ENCODE peak calls at places on chromosomes 4 and X, in six cellular contexts. One of them, this sample, is unnamed.
A peak's percentile ranks its signal among the peaks of the same experiment; 100 is the strongest.

GRCh38 chr4:175970734-175971133 is 94.9 kb upstream of the WDR17 start:
- DNase-seq in HCT116: no peak
- DNase-seq in GM12878: no peak
- DNase-seq in GM23338: peak; percentile 24
- DNase-seq in HepG2: no peak
- DNase-seq in K562: no peak
- DNase-seq in this sample: no peak

GRCh38 chr4:98659741-98660507 is 1.5 kb upstream of the TSPAN5 start:
- DNase-seq in HCT116: no peak
- DNase-seq in GM12878: no peak
- DNase-seq in GM23338: no peak
- DNase-seq in HepG2: peak; percentile 26
- DNase-seq in K562: no peak
- DNase-seq in this sample: no peak

GRCh38 chr4:151950993-151951726 is 190.4 kb upstream of the GATB start:
- DNase-seq in HCT116: no peak
- DNase-seq in GM12878: no peak
- DNase-seq in GM23338: no peak
- DNase-seq in HepG2: no peak
- DNase-seq in K562: no peak
- DNase-seq in this sample: no peak

GRCh38 chr4:186554890-186555827 is at the start of gene MTNR1A:
- DNase-seq in HCT116: no peak
- DNase-seq in GM12878: no peak
- DNase-seq in GM23338: peak; percentile 77
- DNase-seq in HepG2: no peak
- DNase-seq in K562: no peak
- DNase-seq in this sample: no peak

GRCh38 chrX:56343231-56343630 is 111.1 kb downstream of the KLF8 start:
- DNase-seq in HCT116: no peak
- DNase-seq in GM12878: no peak
- DNase-seq in GM23338: peak; percentile 16
- DNase-seq in HepG2: no peak
- DNase-seq in K562: no peak
- DNase-seq in this sample: no peak

GRCh38 chr4:149264093-149264733 is 551.4 kb downstream of the IQCM start:
- DNase-seq in HCT116: peak; percentile 48
- DNase-seq in GM12878: peak; percentile 4
- DNase-seq in GM23338: peak; percentile 75
- DNase-seq in HepG2: peak; percentile 50
- DNase-seq in K562: peak; percentile 31
- DNase-seq in this sample: peak; percentile 62

GRCh38 chrX:134622056-134622812 is 36.0 kb downstream of the PLAC1 start:
- DNase-seq in HCT116: peak; percentile 23
- DNase-seq in GM12878: peak; percentile 35
- DNase-seq in GM23338: peak; percentile 47
- DNase-seq in HepG2: no peak
- DNase-seq in K562: peak; percentile 21
- DNase-seq in this sample: peak; percentile 66

GRCh38 chr4:71974681-71975080 is 57.1 kb upstream of the NPFFR2 start:
- DNase-seq in HCT116: no peak
- DNase-seq in GM12878: no peak
- DNase-seq in GM23338: no peak
- DNase-seq in HepG2: no peak
- DNase-seq in K562: no peak
- DNase-seq in this sample: no peak

GRCh38 chr4:123159479-123159878 is 237.1 kb upstream of the NUDT6 start:
- DNase-seq in HCT116: no peak
- DNase-seq in GM12878: no peak
- DNase-seq in GM23338: peak; percentile 58
- DNase-seq in HepG2: no peak
- DNase-seq in K562: no peak
- DNase-seq in this sample: no peak

GRCh38 chr4:178823673-178824072 is 1381.4 kb upstream of the AGA start:
- DNase-seq in HCT116: no peak
- DNase-seq in GM12878: no peak
- DNase-seq in GM23338: no peak
- DNase-seq in HepG2: no peak
- DNase-seq in K562: no peak
- DNase-seq in this sample: no peak

GRCh38 chr4:102170910-102171309 is 174.4 kb downstream of the SLC39A8 start:
- DNase-seq in HCT116: no peak
- DNase-seq in GM12878: no peak
- DNase-seq in GM23338: no peak
- DNase-seq in HepG2: no peak
- DNase-seq in K562: no peak
- DNase-seq in this sample: no peak

GRCh38 chr4:102169345-102169744 is 175.9 kb downstream of the SLC39A8 start:
- DNase-seq in HCT116: no peak
- DNase-seq in GM12878: no peak
- DNase-seq in GM23338: peak; percentile 52
- DNase-seq in HepG2: no peak
- DNase-seq in K562: no peak
- DNase-seq in this sample: peak; percentile 84

GRCh38 chr4:102180080-102180479 is 165.2 kb downstream of the SLC39A8 start:
- DNase-seq in HCT116: no peak
- DNase-seq in GM12878: no peak
- DNase-seq in GM23338: no peak
- DNase-seq in HepG2: no peak
- DNase-seq in K562: no peak
- DNase-seq in this sample: peak; percentile 96

GRCh38 chr4:102172341-102172740 is 172.9 kb downstream of the SLC39A8 start:
- DNase-seq in HCT116: no peak
- DNase-seq in GM12878: no peak
- DNase-seq in GM23338: peak; percentile 33
- DNase-seq in HepG2: no peak
- DNase-seq in K562: no peak
- DNase-seq in this sample: no peak

GRCh38 chr4:102174800-102175199 is 170.5 kb downstream of the SLC39A8 start:
- DNase-seq in HCT116: no peak
- DNase-seq in GM12878: no peak
- DNase-seq in GM23338: no peak
- DNase-seq in HepG2: no peak
- DNase-seq in K562: no peak
- DNase-seq in this sample: no peak
- H3K27ac ChIP-seq in HCT116: no peak overlapping the region
- H3K27ac ChIP-seq in GM12878: no peak overlapping the region
- H3K27ac ChIP-seq in GM23338: no peak overlapping the region
- H3K27ac ChIP-seq in HepG2: no peak overlapping the region
- H3K27ac ChIP-seq in K562: no peak overlapping the region
- H3K27ac ChIP-seq in this sample: no peak overlapping the region

DNA sequence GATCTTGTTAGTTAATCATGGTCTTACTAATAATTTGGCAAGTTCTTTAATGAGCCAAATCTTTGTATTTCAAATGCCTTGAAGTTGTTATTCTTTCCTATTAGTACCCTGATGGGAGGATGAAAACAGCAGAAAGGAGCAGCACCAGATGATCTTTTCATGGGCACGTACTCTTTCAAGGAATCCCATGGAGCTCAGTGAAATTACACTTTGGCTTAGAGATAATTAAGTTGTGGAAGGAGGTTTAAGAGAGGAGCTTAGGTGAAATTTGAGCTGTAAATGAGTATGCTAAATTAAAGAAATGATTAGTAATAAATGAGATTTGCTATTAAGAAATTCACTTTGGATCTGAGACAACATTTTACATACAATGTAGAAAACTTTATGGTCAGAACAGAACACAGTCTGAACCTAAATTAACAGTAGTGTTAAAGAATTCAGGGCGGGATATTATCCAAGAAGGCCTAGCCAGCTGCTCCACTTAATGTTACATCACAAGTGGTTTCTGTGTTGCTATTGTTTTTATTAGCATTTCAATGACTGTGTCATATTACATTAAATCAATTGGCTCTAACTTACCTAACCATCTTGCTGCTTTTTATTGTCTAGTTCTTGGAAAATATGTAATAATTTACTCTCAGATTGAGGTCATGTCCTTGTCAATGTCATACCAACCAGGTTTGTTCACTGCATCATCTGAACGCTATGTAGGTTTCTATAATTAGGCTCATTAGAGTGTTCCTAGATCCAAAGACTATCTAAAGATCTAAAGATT is 3.9 kb downstream of the MTHFD2L start:
- DNase-seq in HCT116: no peak
- DNase-seq in GM12878: no peak
- DNase-seq in GM23338: no peak
- DNase-seq in HepG2: no peak
- DNase-seq in K562: no peak
- DNase-seq in this sample: no peak
- TF ChIP-seq POLR2AphosphoS5 in HCT116: no peak
- TF ChIP-seq POLR2AphosphoS5 in GM12878: no peak
- TF ChIP-seq POLR2AphosphoS5 in GM23338: no peak
- TF ChIP-seq POLR2AphosphoS5 in HepG2: no peak
- TF ChIP-seq POLR2AphosphoS5 in K562: no peak
- TF ChIP-seq POLR2AphosphoS5 in this sample: no peak

GRCh38 chr4:2462218-2462991 is 6.5 kb upstream of the RNF4 start:
- DNase-seq in HCT116: peak; percentile 15
- DNase-seq in GM12878: no peak
- DNase-seq in GM23338: peak; percentile 87
- DNase-seq in HepG2: peak; percentile 30
- DNase-seq in K562: peak; percentile 78
- DNase-seq in this sample: no peak
- TF ChIP-seq EZH2 in HCT116: no peak
- TF ChIP-seq EZH2 in GM12878: no peak
- TF ChIP-seq EZH2 in GM23338: no peak
- TF ChIP-seq EZH2 in HepG2: no peak
- TF ChIP-seq EZH2 in K562: no peak
- TF ChIP-seq EZH2 in this sample: no peak

GRCh38 chr4:10078481-10079233 is 37.9 kb downstream of the WDR1 start:
- DNase-seq in HCT116: no peak
- DNase-seq in GM12878: no peak
- DNase-seq in GM23338: no peak
- DNase-seq in HepG2: no peak
- DNase-seq in K562: no peak
- DNase-seq in this sample: no peak

GRCh38 chr4:10075953-10076391 is 40.6 kb downstream of the WDR1 start:
- DNase-seq in HCT116: no peak
- DNase-seq in GM12878: no peak
- DNase-seq in GM23338: no peak
- DNase-seq in HepG2: no peak
- DNase-seq in K562: no peak
- DNase-seq in this sample: no peak

GRCh38 chr4:10079256-10079655 is 37.3 kb downstream of the WDR1 start:
- DNase-seq in HCT116: no peak
- DNase-seq in GM12878: no peak
- DNase-seq in GM23338: no peak
- DNase-seq in HepG2: no peak
- DNase-seq in K562: no peak
- DNase-seq in this sample: no peak

GRCh38 chr4:10077101-10077491 is 39.5 kb downstream of the WDR1 start:
- DNase-seq in HCT116: no peak
- DNase-seq in GM12878: no peak
- DNase-seq in GM23338: no peak
- DNase-seq in HepG2: no peak
- DNase-seq in K562: no peak
- DNase-seq in this sample: no peak

GRCh38 chr4:10077492-10078335 is 38.9 kb downstream of the WDR1 start:
- DNase-seq in HCT116: no peak
- DNase-seq in GM12878: no peak
- DNase-seq in GM23338: no peak
- DNase-seq in HepG2: no peak
- DNase-seq in K562: peak; percentile 26
- DNase-seq in this sample: no peak
- H3K27ac ChIP-seq in HCT116: no peak overlapping the region
- H3K27ac ChIP-seq in GM12878: no peak overlapping the region
- H3K27ac ChIP-seq in GM23338: no peak overlapping the region
- H3K27ac ChIP-seq in HepG2: no peak overlapping the region
- H3K27ac ChIP-seq in K562: no peak overlapping the region
- H3K27ac ChIP-seq in this sample: no peak overlapping the region

DNA sequence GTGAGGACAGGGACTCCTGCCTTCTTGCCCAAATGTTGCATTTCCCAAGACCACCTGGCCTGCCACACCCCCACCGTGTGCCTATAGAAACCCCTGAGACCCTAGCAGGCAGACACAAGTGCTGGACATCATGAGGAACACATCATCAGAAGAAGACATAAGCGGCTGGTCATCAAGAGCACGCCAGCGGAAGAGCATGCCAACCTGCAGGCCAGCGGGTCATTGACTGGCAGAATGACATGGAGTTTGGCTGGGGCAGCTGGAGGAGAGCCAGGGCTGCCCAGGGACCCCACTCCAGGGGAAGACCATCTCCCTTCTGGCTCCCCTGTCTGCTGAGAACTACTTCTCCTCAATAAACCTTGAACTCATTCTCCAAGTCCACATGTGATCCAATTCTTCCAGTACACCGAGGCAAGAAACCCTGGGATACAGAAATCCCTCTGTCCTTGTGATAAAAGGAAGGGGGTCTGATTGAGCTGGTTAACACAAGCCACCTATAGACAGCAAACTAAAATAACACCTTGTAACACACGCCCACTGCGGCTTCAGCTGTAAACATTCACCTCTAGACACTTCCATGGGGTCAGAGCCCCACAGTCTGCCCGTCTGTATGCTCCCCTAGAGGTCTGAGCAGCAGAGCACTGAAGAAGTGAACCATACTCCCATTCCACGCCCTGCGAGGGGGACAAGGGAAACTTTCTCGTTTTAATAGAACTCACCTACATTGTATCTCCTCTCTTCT is 164.8 kb upstream of the EMCN start:
- DNase-seq in HCT116: no peak
- DNase-seq in GM12878: no peak
- DNase-seq in GM23338: peak; percentile 45
- DNase-seq in HepG2: no peak
- DNase-seq in K562: no peak
- DNase-seq in this sample: no peak
- TF ChIP-seq POLR2AphosphoS5 in HCT116: no peak
- TF ChIP-seq POLR2AphosphoS5 in GM12878: no peak
- TF ChIP-seq POLR2AphosphoS5 in GM23338: no peak
- TF ChIP-seq POLR2AphosphoS5 in HepG2: no peak
- TF ChIP-seq POLR2AphosphoS5 in K562: no peak
- TF ChIP-seq POLR2AphosphoS5 in this sample: no peak

DNA sequence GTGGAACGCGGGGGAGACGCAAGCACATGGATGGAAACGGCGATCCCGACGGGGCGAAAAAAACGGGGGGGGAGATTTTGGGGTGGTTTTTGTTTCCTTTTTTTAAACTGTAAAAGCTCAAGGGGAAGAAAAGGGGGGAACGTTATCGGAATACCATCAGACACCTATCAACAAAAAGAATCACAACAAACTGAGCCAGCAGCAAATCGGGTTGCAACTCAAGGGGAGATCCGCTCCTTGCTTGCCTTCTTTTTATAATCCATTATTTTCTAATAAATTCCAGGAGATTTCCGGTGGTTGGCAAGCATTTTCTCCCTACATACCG is 603 bp downstream of the MAML3 start:
- DNase-seq in HCT116: no peak
- DNase-seq in GM12878: no peak
- DNase-seq in GM23338: no peak
- DNase-seq in HepG2: no peak
- DNase-seq in K562: no peak
- DNase-seq in this sample: no peak
- TF ChIP-seq EZH2 in HCT116: no peak
- TF ChIP-seq EZH2 in GM12878: no peak
- TF ChIP-seq EZH2 in GM23338: peak; percentile 4
- TF ChIP-seq EZH2 in HepG2: peak; percentile 86
- TF ChIP-seq EZH2 in K562: no peak
- TF ChIP-seq EZH2 in this sample: no peak

GRCh38 chrX:132877954-132878536 is 80.4 kb downstream of the HS6ST2 start:
- DNase-seq in HCT116: no peak
- DNase-seq in GM12878: no peak
- DNase-seq in GM23338: no peak
- DNase-seq in HepG2: no peak
- DNase-seq in K562: no peak
- DNase-seq in this sample: no peak
- H3K27ac ChIP-seq in HCT116: no peak overlapping the region
- H3K27ac ChIP-seq in GM12878: no peak overlapping the region
- H3K27ac ChIP-seq in GM23338: no peak overlapping the region
- H3K27ac ChIP-seq in HepG2: no peak overlapping the region
- H3K27ac ChIP-seq in K562: no peak overlapping the region
- H3K27ac ChIP-seq in this sample: no peak overlapping the region

GRCh38 chrX:111259559-111259958 is 10.7 kb downstream of the CAPN6 start:
- DNase-seq in HCT116: no peak
- DNase-seq in GM12878: no peak
- DNase-seq in GM23338: no peak
- DNase-seq in HepG2: no peak
- DNase-seq in K562: no peak
- DNase-seq in this sample: no peak
- TF ChIP-seq POLR2AphosphoS5 in HCT116: no peak
- TF ChIP-seq POLR2AphosphoS5 in GM12878: no peak
- TF ChIP-seq POLR2AphosphoS5 in GM23338: no peak
- TF ChIP-seq POLR2AphosphoS5 in HepG2: no peak
- TF ChIP-seq POLR2AphosphoS5 in K562: no peak
- TF ChIP-seq POLR2AphosphoS5 in this sample: no peak